ENCODE peak calls at places on chromosome 19, in nine cellular contexts. B is breast epithelium, E is stomach, T is SK-N-SH, S is suprapubic skin, L is prostate gland, V is esophagus muscularis mucosa, K is transverse colon, H is endothelial cell of umbilical vein. C is an unnamed sample.
A peak's percentile ranks its signal among the peaks of the same experiment; 100 is the strongest.

GRCh38 chr19:48900477-48901452 is 653 bp downstream of the NUCB1 start:
- DNase-seq in V (no peak), T (peak; percentile 63), H (peak; percentile 29), L (no peak), K (no peak), E (no peak), B (no peak), S (no peak), C (peak; percentile 85)

GRCh38 chr19:10086904-10087256 is 763 bp downstream of the SHFL start:
- DNase-seq in T (no peak), H (no peak), E (no peak), V (no peak), L (no peak), B (no peak), S (no peak), K (no peak), C (peak; percentile 87)

GRCh38 chr19:52535831-52536800 is 8.6 kb downstream of the ZNF808 start:
- DNase-seq in K (peak; percentile 82), H (peak; percentile 64), E (peak; percentile 74), S (peak; percentile 95), B (peak; percentile 87), T (peak; percentile 84), V (peak; percentile 96), L (peak; percentile 80), C (peak; percentile 98)

GRCh38 chr19:8367327-8368001 is 3.5 kb downstream of the ANGPTL4 start:
- DNase-seq in E (peak; percentile 96), H (peak; percentile 96), K (peak; percentile 87), T (peak; percentile 95), V (no peak), L (peak; percentile 53), S (peak; percentile 90), B (peak; percentile 97), C (peak; percentile 78)

GRCh38 chr19:611506-611869 is 21.8 kb downstream of the HCN2 start:
- DNase-seq in B (no peak), H (no peak), T (no peak), V (no peak), K (no peak), L (no peak), E (no peak), S (no peak), C (no peak)

GRCh38 chr19:13849991-13850909 is 26.7 kb upstream of the NANOS3 start:
- DNase-seq in B (peak; percentile 86), H (peak; percentile 82), L (peak; percentile 77), T (peak; percentile 89), E (peak; percentile 88), V (no peak), K (peak; percentile 86), S (no peak), C (peak; percentile 92)

GRCh38 chr19:52270266-52270885 is 989 bp downstream of the ZNF766 start:
- DNase-seq in T (peak; percentile 64), L (no peak), H (no peak), V (no peak), S (no peak), B (no peak), K (peak; percentile 12), E (no peak), C (no peak)

GRCh38 chr19:56808717-56809392 is 31.7 kb downstream of the PEG3 start:
- DNase-seq in K (no peak), S (no peak), B (no peak), T (no peak), L (no peak), V (no peak), H (no peak), E (no peak), C (no peak)

GRCh38 chr19:43700368-43701015 is 15.4 kb upstream of the IRGC start:
- DNase-seq in B (no peak), S (no peak), L (no peak), V (peak; percentile 92), H (peak; percentile 69), E (peak; percentile 40), T (no peak), K (peak; percentile 51), C (no peak)

GRCh38 chr19:29079331-29079730 is 133.6 kb downstream of the UQCRFS1 start:
- DNase-seq in V (no peak), H (no peak), S (no peak), K (no peak), B (no peak), L (no peak), T (no peak), E (no peak), C (no peak)

GRCh38 chr19:48102870-48103751 is 7.5 kb downstream of the PLA2G4C start:
- DNase-seq in L (peak; percentile 32), H (peak; percentile 43), V (no peak), K (peak; percentile 27), B (no peak), S (no peak), T (peak; percentile 70), E (no peak), C (no peak)

GRCh38 chr19:15354557-15355296 is 22.4 kb upstream of the BRD4 start:
- DNase-seq in S (no peak), V (no peak), T (no peak), K (no peak), H (no peak), B (no peak), E (no peak), L (no peak), C (no peak)

GRCh38 chr19:7874080-7874856 is at the start of gene PRR36:
- DNase-seq in S (no peak), V (no peak), L (peak; percentile 69), T (peak; percentile 93), B (peak; percentile 72), K (no peak), H (peak; percentile 35), E (peak; percentile 72), C (no peak)

GRCh38 chr19:33508941-33509614 is 12.5 kb downstream of the PEPD start:
- DNase-seq in H (no peak), K (no peak), S (no peak), L (no peak), V (no peak), E (no peak), B (no peak), T (no peak), C (no peak)

GRCh38 chr19:50978772-50979390 is 4.8 kb downstream of the KLK7 start:
- DNase-seq in L (no peak), B (no peak), H (no peak), V (no peak), S (no peak), T (no peak), E (no peak), K (no peak), C (no peak)
- H3K4me1 ChIP-seq in L (no peaks in the 10 kb centered on the region), B (no peaks in the 10 kb centered on the region), H (no peaks in the 10 kb centered on the region), V (no peaks in the 10 kb centered on the region), S (peaks cover 23% of the 10 kb centered on the region), T (no peaks in the 10 kb centered on the region), E (no peaks in the 10 kb centered on the region), K (no peaks in the 10 kb centered on the region), C (no peaks in the 10 kb centered on the region)

DNA sequence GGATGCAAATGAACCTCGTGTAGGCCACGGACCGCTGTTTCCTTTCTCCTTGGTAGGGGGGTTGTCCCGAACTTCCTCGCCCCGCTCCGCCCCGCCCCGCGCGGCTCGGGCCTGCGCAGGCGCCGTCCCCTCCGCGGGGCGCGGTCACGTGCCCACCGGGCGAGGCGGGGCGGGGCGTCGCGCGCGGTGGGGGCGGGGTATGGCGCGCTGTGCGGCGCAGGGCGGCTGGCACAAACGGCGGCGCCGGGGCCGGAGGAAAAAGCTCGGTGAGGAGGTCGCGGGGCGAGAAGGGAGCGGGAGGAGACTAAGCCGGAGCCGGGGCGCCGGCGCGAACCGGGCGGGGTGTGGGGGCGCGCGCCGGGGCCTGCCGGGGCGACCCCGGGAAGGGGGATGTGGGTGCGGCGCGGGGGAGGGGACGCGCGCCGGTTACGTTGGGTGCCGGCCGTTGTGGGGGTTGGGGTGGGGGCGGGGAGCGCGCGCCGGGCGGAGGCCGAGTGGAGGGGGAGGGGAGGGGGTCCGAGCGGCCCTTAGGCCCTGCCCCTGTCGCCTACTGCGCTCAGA is at the start of gene EGLN2:
- DNase-seq in L (no peak), V (no peak), T (peak; percentile 98), H (peak; percentile 34), K (no peak), B (no peak), E (no peak), S (no peak), C (no peak)
- TF ChIP-seq POLR2AphosphoS5 in L (no peak), V (peak; percentile 66), T (no peak), H (no peak), K (peak; percentile 51), B (no peak), E (peak; percentile 64), S (no peak), C (peak; percentile 74)

DNA sequence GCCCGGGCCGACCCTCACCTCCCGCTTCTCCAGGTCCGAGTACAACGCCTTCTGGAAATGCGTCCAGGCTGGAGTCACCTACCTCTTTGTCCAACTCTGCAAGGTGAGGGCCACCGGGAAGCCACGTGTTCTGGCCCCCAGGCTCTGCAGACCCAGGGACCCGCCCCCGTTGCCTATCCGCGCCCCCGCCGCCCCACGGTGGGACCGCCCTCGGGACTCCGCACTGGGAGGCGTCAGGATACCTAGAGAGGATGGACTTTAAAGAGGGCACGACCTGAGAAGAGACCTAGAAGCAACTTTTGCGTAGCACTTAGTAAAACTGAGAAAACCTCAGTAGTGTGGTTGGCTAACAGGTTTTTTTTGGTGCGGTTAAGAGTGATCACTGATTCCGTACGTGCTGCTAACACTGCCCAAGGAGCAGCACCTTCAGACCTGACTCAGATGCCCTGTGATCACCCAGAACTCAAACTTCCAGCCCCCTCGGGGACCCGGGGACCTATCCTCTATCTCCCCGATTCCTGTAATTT is 492 bp downstream of the TMEM147 start:
- DNase-seq in S (no peak), V (no peak), L (no peak), T (peak; percentile 79), B (no peak), H (no peak), K (peak; percentile 60), E (peak; percentile 42), C (peak; percentile 86)
- H3K27ac ChIP-seq in S (peak overlapping the region; percentile 82), V (peak overlapping the region; percentile 84), L (peak overlapping the region; percentile 60), T (peak overlapping the region; percentile 52), B (peak overlapping the region; percentile 84), H (peak overlapping the region; percentile 79), K (peak overlapping the region; percentile 85), E (peak overlapping the region; percentile 87), C (peak overlapping the region; percentile 80)

GRCh38 chr19:42111811-42112210 is 20.4 kb downstream of the POU2F2 start:
- DNase-seq in T (no peak), K (no peak), S (no peak), H (no peak), L (no peak), V (no peak), B (no peak), E (no peak), C (no peak)
- H3K4me1 ChIP-seq in T (peaks cover 2% of the 10 kb centered on the region), K (peaks cover 11% of the 10 kb centered on the region), S (peaks cover 3% of the 10 kb centered on the region), H (peaks cover 29% of the 10 kb centered on the region), L (no peaks in the 10 kb centered on the region), V (peaks cover 20% of the 10 kb centered on the region), B (no peaks in the 10 kb centered on the region), E (peaks cover 8% of the 10 kb centered on the region), C (peaks cover 66% of the 10 kb centered on the region)

GRCh38 chr19:46296722-46297431 is at the start of gene HIF3A:
- DNase-seq in B (no peak), H (peak; percentile 64), L (peak; percentile 54), S (no peak), K (peak; percentile 81), E (peak; percentile 78), V (no peak), T (peak; percentile 90), C (peak; percentile 78)
- TF ChIP-seq POLR2AphosphoS5 in B (no peak), H (no peak), L (peak; percentile 24), S (no peak), K (no peak), E (no peak), V (peak; percentile 61), T (no peak), C (peak; percentile 67)